ENCODE peak calls at places on chromosomes 5 and 9, in six cellular contexts. D is GM04503, H is cardiac fibroblast, N is ovary, B is T-helper 2 cell, P is anterior cingulate cortex. X is an unnamed sample.

GRCh38 chr5:75185763-75186162 is 50.9 kb downstream of the ANKRD31 start:
- DNase-seq in D (no peak), H (no peak), N (no peak), B (no peak), P (no peak), X (no peak)

GRCh38 chr5:107265268-107265667 is 405.5 kb downstream of the EFNA5 start:
- DNase-seq in D (no peak), H (no peak), N (no peak), B (no peak), P (no peak), X (no peak)

GRCh38 chr9:133750927-133751649 is 12.9 kb upstream of the SARDH start:
- DNase-seq in D (no peak), H (no peak), N (no peak), B (no peak), P (no peak), X (no peak)

GRCh38 chr9:137281345-137282116 is 4.0 kb downstream of the TOR4A start:
- DNase-seq in D (no peak), H (no peak), N (no peak), B (no peak), P (no peak), X (no peak)

GRCh38 chr5:81881595-81881994 is 90.2 kb upstream of the ATG10 start:
- DNase-seq in D (no peak), H (no peak), N (no peak), B (no peak), P (no peak), X (no peak)

GRCh38 chr9:83965350-83966208 is 14.4 kb downstream of the HNRNPK start:
- DNase-seq in D (no peak), H (peak), N (no peak), B (no peak), P (no peak), X (no peak)

GRCh38 chr5:130289132-130290088 is 385.1 kb downstream of the CHSY3 start:
- DNase-seq in D (peak), H (peak), N (no peak), B (no peak), P (no peak), X (no peak)

GRCh38 chr9:77839459-77840140 is 191.5 kb upstream of the GNA14 start:
- DNase-seq in D (peak), H (peak), N (no peak), B (no peak), P (no peak), X (no peak)

GRCh38 chr9:4435197-4435596 is 55.1 kb upstream of the SLC1A1 start:
- DNase-seq in D (peak), H (peak), N (no peak), B (no peak), P (no peak), X (no peak)

GRCh38 chr5:472656-473343 is 29.8 kb downstream of the EXOC3 start:
- DNase-seq in D (no peak), H (peak), N (peak), B (peak), P (peak), X (peak)